ENCODE peak calls at places on chromosome 7, in seven cellular contexts. I is lung; L is CD8-positive, alpha-beta memory T cell; E is gastrocnemius medialis; V is heart left ventricle; R is adipocyte; T is psoas muscle. D is an unnamed sample.

GRCh38 chr7:36019966-36020365 is 133.1 kb upstream of the EEPD1 start:
- DNase-seq in T (no peak), V (no peak), E (no peak), R (no peak), I (no peak), L (no peak), D (no peak)

GRCh38 chr7:116653204-116653603 is 18.8 kb upstream of the MET start:
- DNase-seq in L (no peak), T (no peak), E (peak; percentile 36), I (no peak), R (peak; percentile 44), V (peak; percentile 33), D (no peak)

GRCh38 chr7:122726881-122727280 is 24.2 kb upstream of the RNF148 start:
- DNase-seq in L (no peak), I (no peak), R (no peak), E (no peak), T (no peak), V (no peak), D (no peak)

GRCh38 chr7:156475179-156475578 is 165.4 kb upstream of the RNF32 start:
- DNase-seq in R (no peak), V (no peak), E (no peak), T (no peak), L (no peak), I (no peak), D (no peak)

GRCh38 chr7:81430150-81430549 is 339.7 kb downstream of the HGF start:
- DNase-seq in V (no peak), I (no peak), E (no peak), R (no peak), T (no peak), L (no peak), D (no peak)

GRCh38 chr7:36349626-36350025 is 40.0 kb upstream of the ANLN start:
- DNase-seq in V (no peak), R (peak; percentile 23), E (no peak), T (no peak), I (no peak), L (no peak), D (no peak)

GRCh38 chr7:143229054-143229790 is 7.4 kb downstream of the TAS2R40 start:
- DNase-seq in E (no peak), I (no peak), R (peak; percentile 46), L (no peak), T (no peak), V (no peak), D (no peak)

GRCh38 chr7:133794490-133794889 is 332.6 kb upstream of the LRGUK start:
- DNase-seq in L (no peak), I (no peak), T (no peak), E (peak; percentile 55), V (no peak), R (peak; percentile 41), D (no peak)

GRCh38 chr7:74656421-74656910 is 1.1 kb upstream of the GTF2I start:
- DNase-seq in I (peak; percentile 51), R (peak; percentile 75), T (peak; percentile 73), L (peak; percentile 50), V (peak; percentile 62), E (no peak), D (peak; percentile 69)

GRCh38 chr7:41491752-41492405 is 211.0 kb downstream of the INHBA start:
- DNase-seq in I (no peak), E (no peak), T (no peak), L (no peak), R (no peak), V (no peak), D (no peak)

GRCh38 chr7:41303709-41304108 is 399.2 kb downstream of the INHBA start:
- DNase-seq in R (no peak), T (no peak), I (no peak), V (no peak), E (no peak), L (no peak), D (no peak)

GRCh38 chr7:82595176-82595575 is 151.6 kb upstream of the CACNA2D1 start:
- DNase-seq in L (no peak), T (no peak), R (peak; percentile 9), V (no peak), I (no peak), E (no peak), D (no peak)

GRCh38 chr7:158110661-158111555 is 476.7 kb downstream of the PTPRN2 start:
- DNase-seq in I (no peak), E (no peak), L (no peak), T (no peak), R (no peak), V (no peak), D (no peak)

GRCh38 chr7:137661634-137662033 is 185.1 kb downstream of the DGKI start:
- DNase-seq in T (no peak), E (no peak), L (no peak), R (no peak), V (no peak), I (no peak), D (no peak)

GRCh38 chr7:30934732-30935568 is 23.3 kb downstream of the AQP1 start:
- DNase-seq in V (peak; percentile 31), E (no peak), L (no peak), I (no peak), R (no peak), T (no peak), D (no peak)

GRCh38 chr7:50822110-50822509 is 39.4 kb upstream of the GRB10 start:
- DNase-seq in V (no peak), T (no peak), L (no peak), I (no peak), R (no peak), E (no peak), D (no peak)

GRCh38 chr7:131385039-131385605 is 57.4 kb downstream of the MKLN1 start:
- DNase-seq in R (peak; percentile 11), V (no peak), L (no peak), E (no peak), T (no peak), I (no peak), D (no peak)

GRCh38 chr7:112399501-112399900 is 50.8 kb upstream of the IFRD1 start:
- DNase-seq in R (peak; percentile 49), T (no peak), I (no peak), V (no peak), L (no peak), E (no peak), D (no peak)

GRCh38 chr7:131899271-131900030 is 343.0 kb upstream of the PODXL start:
- DNase-seq in E (no peak), T (no peak), L (no peak), V (no peak), I (no peak), R (no peak), D (no peak)

GRCh38 chr7:157671358-157672255 is 334.8 kb downstream of the DNAJB6 start:
- DNase-seq in L (no peak), V (no peak), I (no peak), R (no peak), T (no peak), E (no peak), D (no peak)

GRCh38 chr7:28626629-28627262 is 214.4 kb downstream of the CREB5 start:
- DNase-seq in L (no peak), I (no peak), R (peak; percentile 51), E (no peak), T (no peak), V (no peak), D (peak; percentile 14)

GRCh38 chr7:28627869-28628268 is 215.6 kb downstream of the CREB5 start:
- DNase-seq in L (no peak), E (no peak), R (peak; percentile 44), I (no peak), T (no peak), V (no peak), D (no peak)

GRCh38 chr7:28627263-28627653 is 214.9 kb downstream of the CREB5 start:
- DNase-seq in I (no peak), V (no peak), E (no peak), R (peak; percentile 62), L (no peak), T (no peak), D (no peak)

GRCh38 chr7:28630350-28630749 is 218.0 kb downstream of the CREB5 start:
- DNase-seq in E (no peak), T (no peak), L (no peak), V (no peak), R (peak; percentile 89), I (no peak), D (no peak)

DNA sequence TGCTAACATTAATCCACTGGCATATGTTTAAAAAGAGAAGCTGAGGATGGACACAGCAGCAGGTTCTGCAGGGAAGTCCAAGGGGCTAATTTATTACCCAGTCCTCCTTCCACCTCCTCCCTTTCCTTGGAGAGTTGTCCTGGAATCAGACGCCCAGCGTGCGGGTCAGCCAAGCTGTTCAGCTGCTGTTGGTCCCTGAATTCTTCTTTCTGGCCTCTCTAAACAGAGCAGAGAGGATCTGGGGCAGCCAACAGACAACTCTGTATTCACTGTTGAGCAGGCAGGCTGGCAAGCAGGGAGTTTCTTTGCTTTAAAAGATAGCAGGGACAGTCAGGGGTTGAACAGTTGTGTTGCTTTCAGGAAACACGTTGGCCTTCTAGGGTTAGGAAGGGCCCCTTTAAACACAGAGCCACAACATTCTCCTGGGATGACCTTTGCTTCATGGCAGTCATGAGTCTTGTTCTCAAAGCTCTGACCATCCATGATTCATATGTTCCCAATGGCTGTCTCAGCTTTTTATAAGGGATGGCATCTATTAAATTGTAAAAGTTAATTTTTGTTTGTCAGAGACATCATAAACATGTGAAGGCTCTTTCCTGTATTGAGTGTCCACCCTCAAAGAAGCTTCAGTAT is 217.0 kb downstream of the CREB5 start:
- DNase-seq in E (no peak), L (no peak), R (peak; percentile 68), I (no peak), T (peak; percentile 71), V (no peak), D (no peak)
- H3K4me1 ChIP-seq in E (peaks cover 49% of the 10 kb centered on the region), L (no peaks in the 10 kb centered on the region), R (peaks cover 51% of the 10 kb centered on the region), I (peaks cover 20% of the 10 kb centered on the region), T (peaks cover 34% of the 10 kb centered on the region), V (peaks cover 59% of the 10 kb centered on the region), D (no peaks in the 10 kb centered on the region)

GRCh38 chr7:44280993-44281721 is 44.2 kb downstream of the CAMK2B start:
- DNase-seq in T (peak; percentile 72), I (no peak), R (no peak), L (no peak), E (peak; percentile 11), V (peak; percentile 43), D (no peak)
- H3K4me1 ChIP-seq in T (peaks cover 70% of the 10 kb centered on the region), I (no peaks in the 10 kb centered on the region), R (no peaks in the 10 kb centered on the region), L (no peaks in the 10 kb centered on the region), E (peaks cover 68% of the 10 kb centered on the region), V (peaks cover 23% of the 10 kb centered on the region), D (no peaks in the 10 kb centered on the region)

GRCh38 chr7:75924884-75925283 is 9.9 kb downstream of the POR start:
- DNase-seq in E (no peak), R (no peak), L (no peak), T (no peak), V (no peak), I (no peak), D (no peak)
- H3K4me1 ChIP-seq in E (peaks cover 43% of the 10 kb centered on the region), R (peaks cover 41% of the 10 kb centered on the region), L (peaks cover 22% of the 10 kb centered on the region), T (peaks cover 46% of the 10 kb centered on the region), V (peaks cover 35% of the 10 kb centered on the region), I (peaks cover 14% of the 10 kb centered on the region), D (no peaks in the 10 kb centered on the region)

DNA sequence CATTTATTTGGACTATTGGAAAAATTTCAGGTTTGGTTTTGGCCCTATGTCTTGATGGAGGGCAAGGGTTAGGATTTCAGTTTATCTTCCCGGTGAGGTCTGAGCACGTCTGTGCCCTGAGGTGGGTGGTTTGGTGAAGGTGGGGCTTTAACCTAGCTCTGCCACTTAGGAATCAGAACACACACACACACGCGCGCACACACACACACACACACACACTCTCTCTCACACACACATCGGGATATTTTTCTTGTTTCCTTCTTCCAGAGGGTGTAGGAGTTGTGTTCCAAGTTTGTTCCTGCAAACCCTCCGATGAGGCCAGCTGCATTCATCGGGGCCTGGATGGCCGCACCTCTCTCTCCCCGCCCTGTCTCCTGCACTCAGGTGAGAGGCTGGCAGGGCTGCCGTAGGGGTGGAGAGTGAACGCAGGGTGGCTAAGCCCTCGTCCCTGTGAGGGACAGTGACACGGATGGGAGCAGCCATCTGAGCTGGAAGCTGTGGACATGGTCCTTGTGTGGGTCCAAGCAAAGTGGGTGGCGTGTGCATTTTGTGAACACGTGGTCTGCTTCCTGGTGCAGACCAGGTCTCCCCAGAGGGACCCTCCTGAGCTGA is 34.2 kb downstream of the CHST12 start:
- DNase-seq in I (no peak), V (no peak), L (no peak), R (no peak), T (no peak), E (no peak), D (no peak)
- H3K4me1 ChIP-seq in I (no peaks in the 10 kb centered on the region), V (peaks cover 20% of the 10 kb centered on the region), L (no peaks in the 10 kb centered on the region), R (peaks cover 29% of the 10 kb centered on the region), T (no peaks in the 10 kb centered on the region), E (no peaks in the 10 kb centered on the region), D (no peaks in the 10 kb centered on the region)

D was measured in DND-41.